ENCODE peak calls at places on chromosome 14, in six cellular contexts. H is ovary, L is RWPE2, A is fibroblast of pulmonary artery, O is fibroblast of mammary gland, Q is neural progenitor cell. F is an unnamed sample.

GRCh38 chr14:22824711-22825359 is 4.9 kb upstream of the MRPL52 start:
- DNase-seq in H (no peak), L (no peak), A (peak), O (peak), Q (no peak), F (peak)

GRCh38 chr14:68042591-68043210 is 223.1 kb downstream of the RAD51B start:
- DNase-seq in H (no peak), L (no peak), A (no peak), O (no peak), Q (peak), F (no peak)

GRCh38 chr14:84750763-84751554 is 779.0 kb upstream of the FLRT2 start:
- DNase-seq in H (no peak), L (no peak), A (peak), O (peak), Q (no peak), F (no peak)

GRCh38 chr14:66503532-66503931 is 4.4 kb upstream of the GPHN start:
- DNase-seq in H (no peak), L (no peak), A (peak), O (peak), Q (no peak), F (no peak)

GRCh38 chr14:72443991-72444431 is 449.9 kb downstream of the DPF3 start:
- DNase-seq in H (no peak), L (no peak), A (no peak), O (no peak), Q (no peak), F (peak)

GRCh38 chr14:34865889-34866574 is 9.1 kb downstream of the BAZ1A start:
- DNase-seq in H (no peak), L (no peak), A (no peak), O (no peak), Q (no peak), F (no peak)

GRCh38 chr14:105702275-105702817 is 176.0 kb downstream of the TMEM121 start:
- DNase-seq in H (peak), L (peak), A (no peak), O (no peak), Q (no peak), F (no peak)

GRCh38 chr14:93150227-93151206 is 34.2 kb downstream of the MOAP1 start:
- DNase-seq in H (no peak), L (no peak), A (no peak), O (no peak), Q (peak), F (no peak)

GRCh38 chr14:105878554-105878953 is 352.2 kb downstream of the TMEM121 start:
- DNase-seq in H (no peak), L (peak), A (no peak), O (no peak), Q (no peak), F (no peak)

GRCh38 chr14:45065540-45065939 is 18.4 kb upstream of the PRPF39 start:
- DNase-seq in H (no peak), L (no peak), A (no peak), O (peak), Q (no peak), F (no peak)

GRCh38 chr14:25001096-25001982 is 48.6 kb downstream of the STXBP6 start:
- DNase-seq in H (no peak), L (no peak), A (peak), O (peak), Q (no peak), F (no peak)

GRCh38 chr14:54809767-54810166 is 92.9 kb downstream of the GCH1 start:
- DNase-seq in H (no peak), L (no peak), A (no peak), O (no peak), Q (no peak), F (no peak)

GRCh38 chr14:67526676-67527459 is 6.2 kb upstream of the PLEKHH1 start:
- DNase-seq in H (no peak), L (no peak), A (peak), O (peak), Q (peak), F (peak)

GRCh38 chr14:101965796-101966718 is 1.7 kb downstream of the DYNC1H1 start:
- DNase-seq in H (peak), L (no peak), A (no peak), O (peak), Q (no peak), F (no peak)

GRCh38 chr14:59275668-59276067 is 87.2 kb downstream of the DAAM1 start:
- DNase-seq in H (no peak), L (no peak), A (peak), O (peak), Q (no peak), F (peak)

GRCh38 chr14:78335531-78335930 is 165.4 kb downstream of the NRXN3 start:
- DNase-seq in H (no peak), L (no peak), A (no peak), O (no peak), Q (no peak), F (peak)

GRCh38 chr14:66094001-66094727 is 392.0 kb upstream of the CCDC196 start:
- DNase-seq in H (no peak), L (no peak), A (no peak), O (no peak), Q (no peak), F (no peak)

GRCh38 chr14:104703269-104703668 is 13.9 kb downstream of the INF2 start:
- DNase-seq in H (no peak), L (no peak), A (no peak), O (no peak), Q (no peak), F (no peak)

GRCh38 chr14:55973285-55973800 is 144.9 kb upstream of the PELI2 start:
- DNase-seq in H (no peak), L (no peak), A (no peak), O (no peak), Q (no peak), F (no peak)

GRCh38 chr14:103030741-103031565 is 26.4 kb downstream of the CDC42BPB start:
- DNase-seq in H (no peak), L (peak), A (no peak), O (peak), Q (no peak), F (no peak)

GRCh38 chr14:62301911-62302310 is 539.7 kb downstream of the SNAPC1 start:
- DNase-seq in H (no peak), L (no peak), A (peak), O (peak), Q (no peak), F (no peak)

GRCh38 chr14:85060116-85060515 is 469.8 kb upstream of the FLRT2 start:
- DNase-seq in H (no peak), L (no peak), A (peak), O (peak), Q (no peak), F (no peak)

GRCh38 chr14:63972323-63972932 is 119.6 kb downstream of the SYNE2 start:
- DNase-seq in H (no peak), L (no peak), A (no peak), O (no peak), Q (no peak), F (no peak)

GRCh38 chr14:37343307-37344094 is 145.8 kb downstream of the MIPOL1 start:
- DNase-seq in H (no peak), L (no peak), A (no peak), O (peak), Q (no peak), F (no peak)

GRCh38 chr14:23492618-23493272 is 23.2 kb downstream of the NGDN start:
- DNase-seq in H (no peak), L (no peak), A (no peak), O (peak), Q (no peak), F (no peak)

GRCh38 chr14:59870277-59871165 is at the start of gene RTN1:
- DNase-seq in H (no peak), L (no peak), A (peak), O (peak), Q (peak), F (peak)

GRCh38 chr14:67393689-67394088 is 18.3 kb downstream of the PLEK2 start:
- DNase-seq in H (no peak), L (no peak), A (no peak), O (no peak), Q (no peak), F (no peak)

GRCh38 chr14:106346534-106347290 is 820.3 kb downstream of the TMEM121 start:
- DNase-seq in H (no peak), L (no peak), A (no peak), O (no peak), Q (no peak), F (no peak)

GRCh38 chr14:93970589-93970966 is 5.8 kb downstream of the ASB2 start:
- DNase-seq in H (no peak), L (no peak), A (peak), O (no peak), Q (peak), F (peak)

GRCh38 chr14:67814826-67815225 is 1.6 kb downstream of the ZFYVE26 start:
- DNase-seq in H (no peak), L (no peak), A (no peak), O (no peak), Q (peak), F (no peak)

GRCh38 chr14:70027785-70028428 is 148.7 kb downstream of the SMOC1 start:
- DNase-seq in H (peak), L (no peak), A (peak), O (peak), Q (peak), F (peak)

GRCh38 chr14:101775756-101776292 is 14.3 kb downstream of the PPP2R5C start:
- DNase-seq in H (no peak), L (no peak), A (no peak), O (no peak), Q (no peak), F (no peak)

DNA sequence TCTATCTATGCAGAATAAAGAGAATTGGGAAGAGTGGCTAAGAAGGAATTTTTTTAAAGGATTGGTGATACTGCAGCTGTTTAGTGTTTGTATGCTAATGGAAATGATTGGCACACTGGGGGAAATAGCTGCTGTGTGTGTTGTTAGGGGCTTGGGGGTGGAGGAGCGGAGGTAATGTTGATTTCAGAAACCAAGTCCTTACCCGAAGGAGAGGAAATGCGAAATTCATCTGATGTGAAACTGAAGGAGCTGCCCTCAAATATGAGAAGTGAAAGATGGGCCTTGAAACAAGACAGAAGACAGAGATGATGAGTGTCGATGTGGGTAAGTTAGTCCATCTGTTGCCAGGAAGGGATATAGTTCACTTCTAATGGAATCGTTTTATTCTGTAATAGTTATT is 21.2 kb upstream of the RNASE12 start:
- DNase-seq in H (no peak), L (no peak), A (no peak), O (no peak), Q (no peak), F (no peak)
- H3K4me3 ChIP-seq in H (no peak), L (no peak), A (no peak), O (no peak), Q (no peak), F (no peak)

DNA sequence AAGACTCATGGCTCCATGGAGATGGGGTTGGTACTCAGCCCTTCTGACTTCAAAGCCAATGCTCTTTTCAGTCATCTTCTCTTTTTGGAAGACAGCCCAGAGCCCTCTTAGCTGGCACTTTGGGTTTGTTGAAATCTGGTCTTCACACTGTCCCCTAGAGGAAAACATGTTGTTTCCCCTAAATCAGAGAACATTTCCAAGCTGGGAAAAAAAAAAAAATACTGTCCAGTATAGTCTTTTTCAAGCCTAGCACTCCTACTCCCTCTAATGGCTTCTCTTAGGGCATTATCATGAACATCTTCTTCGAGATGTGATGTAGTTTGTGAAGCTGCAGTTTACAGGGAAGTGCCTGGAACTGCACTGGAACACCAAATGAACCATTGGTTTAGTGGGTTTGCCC is 3.0 kb upstream of the ZC3H14 start:
- DNase-seq in H (no peak), L (no peak), A (peak), O (peak), Q (peak), F (peak)
- TF ChIP-seq CTCF in H (no peak), L (peak), A (peak), O (peak), Q (peak), F (peak)

DNA sequence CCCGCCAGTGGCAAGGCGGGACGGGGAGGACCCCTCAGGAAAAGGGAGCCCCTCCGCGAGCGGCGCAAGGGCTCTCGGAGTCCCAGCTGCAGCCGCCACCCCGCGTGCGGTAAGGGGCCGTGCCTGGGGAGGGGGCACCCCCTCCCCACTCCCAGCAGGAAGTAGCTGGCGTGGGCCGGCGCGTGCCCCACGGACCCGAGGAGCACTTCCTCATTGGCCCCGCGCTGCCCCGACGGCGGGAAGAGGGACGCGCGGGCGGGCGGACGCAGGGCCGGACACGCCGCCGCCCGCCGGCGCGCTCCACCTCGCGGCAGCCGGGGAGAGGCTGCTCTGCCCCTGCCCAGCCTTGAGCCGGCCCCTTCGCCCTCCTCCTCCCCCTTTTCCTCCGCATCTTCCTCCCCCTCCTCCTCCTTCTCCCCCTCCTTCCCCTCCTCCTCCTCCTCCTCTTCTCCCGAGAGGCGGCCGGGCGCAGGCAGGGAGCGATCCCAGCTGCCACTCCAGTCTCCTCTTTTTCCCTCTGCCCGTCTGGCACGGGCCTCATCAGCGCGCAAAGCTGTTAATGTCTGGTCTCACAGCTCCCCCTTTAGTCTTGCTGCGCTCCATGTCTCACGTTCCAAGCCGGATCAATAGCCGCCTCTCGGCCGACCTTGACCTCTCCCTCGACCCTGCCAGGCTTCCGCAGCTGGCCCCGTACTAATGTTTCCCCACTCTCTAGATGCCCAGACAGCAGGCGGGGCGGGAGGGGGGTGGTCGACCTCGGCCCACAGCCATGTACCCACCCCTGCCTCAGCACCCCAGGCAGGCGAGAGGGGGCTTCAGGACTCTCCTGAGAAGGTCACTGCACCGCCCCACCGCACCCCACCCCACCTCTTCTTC is 2.6 kb upstream of the BCL11B start:
- DNase-seq in H (peak), L (peak), A (peak), O (peak), Q (peak), F (peak)
- H3K4me3 ChIP-seq in H (no peak), L (peak), A (peak), O (peak), Q (peak), F (peak)

GRCh38 chr14:20247651-20248246 is 8.7 kb downstream of the OR11H4 start:
- DNase-seq in H (no peak), L (no peak), A (no peak), O (no peak), Q (no peak), F (peak)
- TF ChIP-seq CTCF in H (no peak), L (peak), A (no peak), O (no peak), Q (peak), F (peak)